ENCODE peak calls at places on chromosome 2, in five cellular contexts. G, P, W, U and Z are unnamed samples.

GRCh38 chr2:53787255-53787910 is 539 bp downstream of the ERLEC1 start:
- DNase-seq in W (no peak), U (peak; percentile 48), P (no peak), G (no peak), Z (no peak)

GRCh38 chr2:74646201-74646600 is 1.9 kb downstream of the M1AP start:
- DNase-seq in P (no peak), W (no peak), G (no peak), U (no peak), Z (no peak)

GRCh38 chr2:120793682-120794403 is 58.2 kb downstream of the GLI2 start:
- DNase-seq in P (no peak), U (no peak), G (no peak), W (no peak), Z (no peak)

GRCh38 chr2:65430515-65431416 is 1.6 kb downstream of the SPRED2 start:
- DNase-seq in U (peak; percentile 41), W (peak; percentile 80), G (peak; percentile 56), P (no peak), Z (peak; percentile 85)

GRCh38 chr2:126658910-126659613 is 3.1 kb downstream of the GYPC start:
- DNase-seq in G (peak; percentile 70), U (peak; percentile 73), P (no peak), W (peak; percentile 77), Z (peak; percentile 82)

GRCh38 chr2:38750793-38751042 is 443 bp downstream of the SRSF7 start:
- DNase-seq in W (peak; percentile 87), G (peak; percentile 68), U (no peak), P (no peak), Z (peak; percentile 81)

GRCh38 chr2:27194538-27195354 is 17.1 kb upstream of the ATRAID start:
- DNase-seq in G (no peak), U (no peak), W (no peak), P (no peak), Z (no peak)

GRCh38 chr2:160033732-160034392 is 28.6 kb downstream of the PLA2R1 start:
- DNase-seq in W (no peak), G (no peak), U (peak; percentile 20), P (no peak), Z (no peak)

GRCh38 chr2:53445376-53446072 is 322.1 kb upstream of the CHAC2 start:
- DNase-seq in P (no peak), U (peak; percentile 74), W (no peak), G (no peak), Z (no peak)

GRCh38 chr2:69026026-69026425 is 13.0 kb downstream of the ANTXR1 start:
- DNase-seq in W (no peak), U (peak; percentile 46), P (no peak), G (no peak), Z (no peak)

GRCh38 chr2:174586896-174587295 is 10.7 kb downstream of the WIPF1 start:
- DNase-seq in P (no peak), W (no peak), U (peak; percentile 38), G (no peak), Z (no peak)

GRCh38 chr2:156818944-156819343 is 382.8 kb downstream of the GPD2 start:
- DNase-seq in W (no peak), G (no peak), U (peak; percentile 67), P (no peak), Z (no peak)

GRCh38 chr2:149329470-149330126 is 789 bp upstream of the LYPD6 start:
- DNase-seq in G (peak; percentile 26), W (peak; percentile 65), P (no peak), U (peak; percentile 7), Z (no peak)

GRCh38 chr2:184685999-184686841 is 87.9 kb downstream of the ZNF804A start:
- DNase-seq in W (peak; percentile 56), G (no peak), P (no peak), U (no peak), Z (no peak)

GRCh38 chr2:227443889-227444568 is 27.9 kb upstream of the AGFG1 start:
- DNase-seq in G (no peak), P (no peak), W (no peak), U (peak; percentile 36), Z (no peak)
- H3K27ac ChIP-seq in G (no peak overlapping the region), P (no peak overlapping the region), W (no peak overlapping the region), U (no peak overlapping the region), Z (no peak overlapping the region)

DNA sequence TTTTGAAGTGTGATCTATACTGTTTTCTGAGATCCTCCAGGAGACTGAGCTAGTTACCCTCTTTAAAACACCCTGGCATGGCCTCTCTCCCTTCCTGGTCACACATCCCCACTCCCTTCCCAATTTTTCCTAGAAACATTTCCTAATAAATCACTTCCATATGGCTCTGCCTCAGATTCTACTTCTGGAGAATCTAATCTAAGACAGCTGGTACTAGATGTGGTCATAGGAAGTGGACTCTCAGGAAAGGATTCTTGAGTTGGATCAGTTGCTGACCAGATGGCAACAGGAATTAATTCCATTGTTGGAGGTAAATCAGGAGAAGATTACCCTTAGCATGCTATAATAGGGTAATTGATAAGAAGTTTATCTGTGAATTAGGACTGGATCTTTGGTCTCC is 310.5 kb downstream of the SATB2 start:
- DNase-seq in W (no peak), U (no peak), P (no peak), G (no peak), Z (no peak)
- H3K4me3 ChIP-seq in W (no peak overlapping the region), U (no peak overlapping the region), P (no peak overlapping the region), G (no peak overlapping the region), Z (no peak overlapping the region)

GRCh38 chr2:73374243-73374642 is 11.4 kb upstream of the ALMS1 start:
- DNase-seq in P (no peak), W (no peak), G (no peak), U (no peak), Z (no peak)

GRCh38 chr2:73376681-73377080 is 9.0 kb upstream of the ALMS1 start:
- DNase-seq in P (no peak), G (no peak), U (no peak), W (no peak), Z (no peak)

GRCh38 chr2:73368781-73369180 is 16.9 kb upstream of the ALMS1 start:
- DNase-seq in G (no peak), P (no peak), U (no peak), W (no peak), Z (no peak)

GRCh38 chr2:73370348-73370747 is 15.3 kb upstream of the ALMS1 start:
- DNase-seq in P (no peak), U (no peak), G (no peak), W (no peak), Z (no peak)

GRCh38 chr2:73373335-73373734 is 12.3 kb upstream of the ALMS1 start:
- DNase-seq in W (no peak), G (no peak), P (no peak), U (no peak), Z (no peak)
- H3K4me1 ChIP-seq in W (no peaks in the 10 kb centered on the region), G (no peaks in the 10 kb centered on the region), P (peaks cover 2% of the 10 kb centered on the region), U (no peaks in the 10 kb centered on the region), Z (no peaks in the 10 kb centered on the region)

GRCh38 chr2:96431319-96431718 is 73.8 kb downstream of the NEURL3 start:
- DNase-seq in G (peak; percentile 66), P (no peak), U (no peak), W (no peak), Z (no peak)
- H3K27ac ChIP-seq in G (no peak overlapping the region), P (no peak overlapping the region), U (no peak overlapping the region), W (no peak overlapping the region), Z (no peak overlapping the region)

GRCh38 chr2:229446316-229446715 is 175.2 kb upstream of the PID1 start:
- DNase-seq in W (no peak), U (no peak), G (no peak), P (no peak), Z (no peak)
- H3K4me3 ChIP-seq in W (no peak overlapping the region), U (no peak overlapping the region), G (no peak overlapping the region), P (no peak overlapping the region), Z (no peak overlapping the region)

GRCh38 chr2:110107092-110108079 is 8.2 kb downstream of the MALL start:
- DNase-seq in G (no peak), U (no peak), P (no peak), W (no peak), Z (no peak)

GRCh38 chr2:110106642-110107041 is 9.0 kb downstream of the MALL start:
- DNase-seq in P (no peak), U (peak; percentile 93), W (no peak), G (no peak), Z (no peak)

GRCh38 chr2:110104025-110104771 is 11.4 kb downstream of the MALL start:
- DNase-seq in P (no peak), G (no peak), U (no peak), W (peak; percentile 60), Z (no peak)

GRCh38 chr2:110105183-110105582 is 10.4 kb downstream of the MALL start:
- DNase-seq in U (no peak), W (no peak), G (no peak), P (no peak), Z (no peak)

GRCh38 chr2:110105608-110106467 is 9.8 kb downstream of the MALL start:
- DNase-seq in G (no peak), P (no peak), U (peak; percentile 66), W (no peak), Z (no peak)
- H3K4me1 ChIP-seq in G (peaks cover 21% of the 10 kb centered on the region), P (no peaks in the 10 kb centered on the region), U (peaks cover 31% of the 10 kb centered on the region), W (peaks cover 27% of the 10 kb centered on the region), Z (peaks cover 18% of the 10 kb centered on the region)

GRCh38 chr2:158717366-158718195 is 77.5 kb upstream of the DAPL1 start:
- DNase-seq in U (no peak), W (no peak), P (no peak), G (no peak), Z (no peak)

GRCh38 chr2:158715352-158715751 is 79.8 kb upstream of the DAPL1 start:
- DNase-seq in P (no peak), W (no peak), G (no peak), U (no peak), Z (no peak)

GRCh38 chr2:158718196-158718585 is 76.9 kb upstream of the DAPL1 start:
- DNase-seq in P (no peak), U (no peak), G (no peak), W (no peak), Z (no peak)

GRCh38 chr2:158716091-158716815 is 78.9 kb upstream of the DAPL1 start:
- DNase-seq in U (no peak), P (no peak), G (peak; percentile 43), W (no peak), Z (no peak)

DNA sequence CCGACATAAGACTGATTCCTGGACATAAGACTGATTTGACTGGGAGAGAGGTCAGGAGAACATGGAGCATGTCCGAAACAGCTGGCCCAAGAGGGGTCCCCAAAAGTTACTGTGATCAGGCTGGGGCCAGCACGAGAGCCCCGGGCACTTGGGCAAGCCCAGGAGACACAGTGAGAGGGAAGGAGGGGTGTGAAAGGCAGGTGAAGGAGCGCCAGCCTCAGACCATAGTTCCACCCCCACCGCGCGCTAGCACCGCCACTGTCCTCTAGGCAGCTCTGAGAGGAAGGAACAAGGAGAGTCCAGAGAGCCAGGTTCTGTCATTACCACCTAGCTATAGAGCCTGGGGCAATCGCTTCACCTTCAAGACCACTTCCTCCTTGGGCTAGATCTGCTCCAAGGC is 78.2 kb upstream of the DAPL1 start:
- DNase-seq in U (no peak), G (no peak), W (no peak), P (no peak), Z (no peak)
- H3K27ac ChIP-seq in U (no peak overlapping the region), G (peak overlapping the region; percentile 67), W (peak overlapping the region; percentile 42), P (no peak overlapping the region), Z (no peak overlapping the region)

GRCh38 chr2:32192418-32192817 is 26.8 kb downstream of the SLC30A6 start:
- DNase-seq in G (no peak), W (no peak), P (no peak), U (no peak), Z (no peak)
- H3K4me3 ChIP-seq in G (no peak overlapping the region), W (no peak overlapping the region), P (no peak overlapping the region), U (no peak overlapping the region), Z (no peak overlapping the region)